ENCODE peak calls at places on chromosomes 2 and 18, in seven cellular contexts. One of them, this sample, is unnamed.

GRCh38 chr2:190628651-190629378 is 20.1 kb upstream of the NAB1 start:
- DNase-seq in K562: no peak
- DNase-seq in lower lobe of right lung: no peak
- DNase-seq in HCT116: no peak
- DNase-seq in iPS DF 6.9: no peak
- DNase-seq in adipocyte: no peak
- DNase-seq in A549: no peak
- DNase-seq in this sample: no peak

GRCh38 chr2:3222636-3223035 is 155.0 kb downstream of the EIPR1 start:
- DNase-seq in K562: no peak
- DNase-seq in A549: no peak
- DNase-seq in adipocyte: no peak
- DNase-seq in lower lobe of right lung: no peak
- DNase-seq in iPS DF 6.9: no peak
- DNase-seq in HCT116: no peak
- DNase-seq in this sample: no peak

GRCh38 chr2:231917280-231918088 is 8.7 kb downstream of the NPPC start:
- DNase-seq in K562: peak; percentile 37
- DNase-seq in adipocyte: no peak
- DNase-seq in lower lobe of right lung: peak; percentile 20
- DNase-seq in iPS DF 6.9: no peak
- DNase-seq in HCT116: no peak
- DNase-seq in A549: no peak
- DNase-seq in this sample: peak; percentile 71

GRCh38 chr2:225112362-225113111 is 70.3 kb upstream of the DOCK10 start:
- DNase-seq in lower lobe of right lung: peak; percentile 60
- DNase-seq in HCT116: no peak
- DNase-seq in adipocyte: no peak
- DNase-seq in K562: no peak
- DNase-seq in A549: no peak
- DNase-seq in iPS DF 6.9: no peak
- DNase-seq in this sample: peak; percentile 61

GRCh38 chr18:60067426-60068210 is 167.8 kb downstream of the PMAIP1 start:
- DNase-seq in HCT116: no peak
- DNase-seq in K562: no peak
- DNase-seq in lower lobe of right lung: no peak
- DNase-seq in adipocyte: no peak
- DNase-seq in iPS DF 6.9: no peak
- DNase-seq in A549: no peak
- DNase-seq in this sample: no peak

GRCh38 chr2:210003394-210003793 is 956 bp downstream of the RPE start:
- DNase-seq in iPS DF 6.9: no peak
- DNase-seq in K562: no peak
- DNase-seq in adipocyte: peak; percentile 56
- DNase-seq in HCT116: no peak
- DNase-seq in A549: no peak
- DNase-seq in lower lobe of right lung: no peak
- DNase-seq in this sample: no peak

GRCh38 chr2:85706604-85707296 is 12.6 kb downstream of the GNLY start:
- DNase-seq in iPS DF 6.9: no peak
- DNase-seq in A549: no peak
- DNase-seq in HCT116: no peak
- DNase-seq in adipocyte: no peak
- DNase-seq in K562: no peak
- DNase-seq in lower lobe of right lung: peak; percentile 85
- DNase-seq in this sample: no peak

GRCh38 chr2:67604360-67604759 is 207.2 kb downstream of the ETAA1 start:
- DNase-seq in adipocyte: no peak
- DNase-seq in lower lobe of right lung: no peak
- DNase-seq in K562: no peak
- DNase-seq in A549: no peak
- DNase-seq in HCT116: no peak
- DNase-seq in iPS DF 6.9: no peak
- DNase-seq in this sample: no peak

GRCh38 chr2:85604568-85605339 is 2.3 kb upstream of the TMEM150A start:
- DNase-seq in A549: no peak
- DNase-seq in HCT116: no peak
- DNase-seq in adipocyte: peak; percentile 59
- DNase-seq in lower lobe of right lung: no peak
- DNase-seq in iPS DF 6.9: no peak
- DNase-seq in K562: no peak
- DNase-seq in this sample: no peak

GRCh38 chr2:777546-777945 is 100.3 kb upstream of the TMEM18 start:
- DNase-seq in K562: no peak
- DNase-seq in HCT116: no peak
- DNase-seq in iPS DF 6.9: no peak
- DNase-seq in A549: no peak
- DNase-seq in lower lobe of right lung: no peak
- DNase-seq in adipocyte: no peak
- DNase-seq in this sample: no peak

GRCh38 chr2:99507964-99508818 is 18.4 kb upstream of the REV1 start:
- DNase-seq in adipocyte: no peak
- DNase-seq in iPS DF 6.9: no peak
- DNase-seq in A549: no peak
- DNase-seq in HCT116: no peak
- DNase-seq in lower lobe of right lung: peak; percentile 53
- DNase-seq in K562: no peak
- DNase-seq in this sample: no peak

GRCh38 chr18:39627936-39628335 is 2062.3 kb upstream of the CELF4 start:
- DNase-seq in lower lobe of right lung: no peak
- DNase-seq in adipocyte: no peak
- DNase-seq in iPS DF 6.9: no peak
- DNase-seq in K562: no peak
- DNase-seq in A549: no peak
- DNase-seq in HCT116: no peak
- DNase-seq in this sample: no peak

GRCh38 chr2:38736035-38736320 is 15.2 kb downstream of the SRSF7 start:
- DNase-seq in K562: no peak
- DNase-seq in iPS DF 6.9: no peak
- DNase-seq in lower lobe of right lung: no peak
- DNase-seq in adipocyte: no peak
- DNase-seq in HCT116: no peak
- DNase-seq in A549: no peak
- DNase-seq in this sample: no peak

GRCh38 chr2:66478729-66479316 is 43.9 kb downstream of the MEIS1 start:
- DNase-seq in A549: no peak
- DNase-seq in lower lobe of right lung: no peak
- DNase-seq in HCT116: no peak
- DNase-seq in K562: no peak
- DNase-seq in adipocyte: no peak
- DNase-seq in iPS DF 6.9: no peak
- DNase-seq in this sample: no peak

GRCh38 chr18:79355433-79356335 is 40.0 kb upstream of the NFATC1 start:
- DNase-seq in A549: no peak
- DNase-seq in adipocyte: no peak
- DNase-seq in K562: no peak
- DNase-seq in HCT116: no peak
- DNase-seq in lower lobe of right lung: no peak
- DNase-seq in iPS DF 6.9: no peak
- DNase-seq in this sample: no peak

GRCh38 chr2:171788316-171788993 is 101.2 kb downstream of the DYNC1I2 start:
- DNase-seq in lower lobe of right lung: no peak
- DNase-seq in adipocyte: no peak
- DNase-seq in HCT116: no peak
- DNase-seq in iPS DF 6.9: no peak
- DNase-seq in K562: no peak
- DNase-seq in A549: no peak
- DNase-seq in this sample: no peak

GRCh38 chr2:70855679-70856078 is 20.1 kb upstream of the CD207 start:
- DNase-seq in HCT116: no peak
- DNase-seq in A549: no peak
- DNase-seq in adipocyte: peak; percentile 8
- DNase-seq in K562: no peak
- DNase-seq in iPS DF 6.9: no peak
- DNase-seq in lower lobe of right lung: no peak
- DNase-seq in this sample: no peak

GRCh38 chr18:57813245-57813644 is 10.1 kb upstream of the ATP8B1 start:
- DNase-seq in adipocyte: peak; percentile 64
- DNase-seq in lower lobe of right lung: no peak
- DNase-seq in iPS DF 6.9: no peak
- DNase-seq in K562: no peak
- DNase-seq in HCT116: peak; percentile 31
- DNase-seq in A549: peak; percentile 44
- DNase-seq in this sample: no peak

GRCh38 chr2:38933653-38934052 is 44.0 kb downstream of the ARHGEF33 start:
- DNase-seq in A549: no peak
- DNase-seq in iPS DF 6.9: no peak
- DNase-seq in HCT116: no peak
- DNase-seq in lower lobe of right lung: no peak
- DNase-seq in K562: no peak
- DNase-seq in adipocyte: peak; percentile 53
- DNase-seq in this sample: no peak

GRCh38 chr2:28161466-28161865 is 231.2 kb upstream of the FOSL2 start:
- DNase-seq in A549: no peak
- DNase-seq in lower lobe of right lung: no peak
- DNase-seq in K562: no peak
- DNase-seq in HCT116: no peak
- DNase-seq in iPS DF 6.9: no peak
- DNase-seq in adipocyte: peak; percentile 69
- DNase-seq in this sample: no peak

GRCh38 chr2:168428431-168428830 is 27.6 kb upstream of the CERS6 start:
- DNase-seq in A549: no peak
- DNase-seq in lower lobe of right lung: no peak
- DNase-seq in adipocyte: no peak
- DNase-seq in K562: no peak
- DNase-seq in iPS DF 6.9: no peak
- DNase-seq in HCT116: no peak
- DNase-seq in this sample: no peak

GRCh38 chr18:80105369-80106167 is 3.5 kb upstream of the ADNP2 start:
- DNase-seq in adipocyte: no peak
- DNase-seq in lower lobe of right lung: no peak
- DNase-seq in K562: no peak
- DNase-seq in HCT116: no peak
- DNase-seq in A549: no peak
- DNase-seq in iPS DF 6.9: no peak
- DNase-seq in this sample: no peak

GRCh38 chr2:237435844-237436590 is 22.1 kb upstream of the COL6A3 start:
- DNase-seq in A549: no peak
- DNase-seq in iPS DF 6.9: no peak
- DNase-seq in HCT116: no peak
- DNase-seq in adipocyte: peak; percentile 77
- DNase-seq in K562: no peak
- DNase-seq in lower lobe of right lung: no peak
- DNase-seq in this sample: peak; percentile 87

GRCh38 chr18:78900938-78901909 is 78.4 kb upstream of the SALL3 start:
- DNase-seq in iPS DF 6.9: no peak
- DNase-seq in A549: no peak
- DNase-seq in K562: no peak
- DNase-seq in HCT116: no peak
- DNase-seq in lower lobe of right lung: no peak
- DNase-seq in adipocyte: no peak
- DNase-seq in this sample: no peak

GRCh38 chr2:125227843-125228392 is 1202.8 kb downstream of the CNTNAP5 start:
- DNase-seq in lower lobe of right lung: no peak
- DNase-seq in iPS DF 6.9: no peak
- DNase-seq in HCT116: no peak
- DNase-seq in K562: no peak
- DNase-seq in adipocyte: no peak
- DNase-seq in A549: no peak
- DNase-seq in this sample: no peak

GRCh38 chr2:111661286-111661940 is 222.6 kb downstream of the ANAPC1 start:
- DNase-seq in adipocyte: no peak
- DNase-seq in K562: no peak
- DNase-seq in A549: no peak
- DNase-seq in iPS DF 6.9: no peak
- DNase-seq in lower lobe of right lung: no peak
- DNase-seq in HCT116: no peak
- DNase-seq in this sample: no peak
- H3K4me1 ChIP-seq in adipocyte: peaks cover 31% of the 10 kb centered on the region
- H3K4me1 ChIP-seq in K562: peaks cover 25% of the 10 kb centered on the region
- H3K4me1 ChIP-seq in A549: peaks cover 34% of the 10 kb centered on the region
- H3K4me1 ChIP-seq in iPS DF 6.9: peaks cover 5% of the 10 kb centered on the region
- H3K4me1 ChIP-seq in lower lobe of right lung: peaks cover 39% of the 10 kb centered on the region
- H3K4me1 ChIP-seq in HCT116: peaks cover 12% of the 10 kb centered on the region
- H3K4me1 ChIP-seq in this sample: no peaks in the 10 kb centered on the region

GRCh38 chr2:105755895-105756294 is 11.2 kb downstream of the NCK2 start:
- DNase-seq in A549: no peak
- DNase-seq in HCT116: no peak
- DNase-seq in K562: no peak
- DNase-seq in adipocyte: no peak
- DNase-seq in iPS DF 6.9: no peak
- DNase-seq in lower lobe of right lung: no peak
- DNase-seq in this sample: no peak

GRCh38 chr2:105754999-105755398 is 10.3 kb downstream of the NCK2 start:
- DNase-seq in iPS DF 6.9: no peak
- DNase-seq in K562: no peak
- DNase-seq in HCT116: no peak
- DNase-seq in adipocyte: no peak
- DNase-seq in A549: no peak
- DNase-seq in lower lobe of right lung: no peak
- DNase-seq in this sample: no peak

GRCh38 chr2:105756435-105756834 is 11.7 kb downstream of the NCK2 start:
- DNase-seq in HCT116: no peak
- DNase-seq in adipocyte: no peak
- DNase-seq in lower lobe of right lung: no peak
- DNase-seq in iPS DF 6.9: no peak
- DNase-seq in K562: no peak
- DNase-seq in A549: no peak
- DNase-seq in this sample: no peak

GRCh38 chr2:105760191-105760590 is 15.5 kb downstream of the NCK2 start:
- DNase-seq in HCT116: no peak
- DNase-seq in K562: no peak
- DNase-seq in lower lobe of right lung: no peak
- DNase-seq in iPS DF 6.9: no peak
- DNase-seq in adipocyte: no peak
- DNase-seq in A549: no peak
- DNase-seq in this sample: no peak

GRCh38 chr2:105757361-105757933 is 12.7 kb downstream of the NCK2 start:
- DNase-seq in iPS DF 6.9: no peak
- DNase-seq in K562: no peak
- DNase-seq in lower lobe of right lung: no peak
- DNase-seq in HCT116: no peak
- DNase-seq in adipocyte: no peak
- DNase-seq in A549: no peak
- DNase-seq in this sample: no peak
- H3K4me1 ChIP-seq in iPS DF 6.9: peaks cover 9% of the 10 kb centered on the region
- H3K4me1 ChIP-seq in K562: no peaks in the 10 kb centered on the region
- H3K4me1 ChIP-seq in lower lobe of right lung: peaks cover 23% of the 10 kb centered on the region
- H3K4me1 ChIP-seq in HCT116: no peaks in the 10 kb centered on the region
- H3K4me1 ChIP-seq in adipocyte: no peaks in the 10 kb centered on the region
- H3K4me1 ChIP-seq in A549: no peaks in the 10 kb centered on the region
- H3K4me1 ChIP-seq in this sample: no peaks in the 10 kb centered on the region

GRCh38 chr2:36449943-36450392 is 94.4 kb downstream of the CRIM1 start:
- DNase-seq in adipocyte: no peak
- DNase-seq in A549: no peak
- DNase-seq in K562: no peak
- DNase-seq in lower lobe of right lung: no peak
- DNase-seq in HCT116: no peak
- DNase-seq in iPS DF 6.9: no peak
- DNase-seq in this sample: no peak
- H3K4me1 ChIP-seq in adipocyte: peaks cover 55% of the 10 kb centered on the region
- H3K4me1 ChIP-seq in A549: peaks cover 98% of the 10 kb centered on the region
- H3K4me1 ChIP-seq in K562: peaks cover 33% of the 10 kb centered on the region
- H3K4me1 ChIP-seq in lower lobe of right lung: peaks cover 30% of the 10 kb centered on the region
- H3K4me1 ChIP-seq in HCT116: no peaks in the 10 kb centered on the region
- H3K4me1 ChIP-seq in iPS DF 6.9: no peaks in the 10 kb centered on the region
- H3K4me1 ChIP-seq in this sample: peaks cover 12% of the 10 kb centered on the region

GRCh38 chr18:12995424-12995823 is 4.3 kb downstream of the CEP192 start:
- DNase-seq in K562: no peak
- DNase-seq in adipocyte: no peak
- DNase-seq in HCT116: no peak
- DNase-seq in iPS DF 6.9: no peak
- DNase-seq in A549: no peak
- DNase-seq in lower lobe of right lung: no peak
- DNase-seq in this sample: no peak
- H3K4me1 ChIP-seq in K562: peaks cover 31% of the 10 kb centered on the region
- H3K4me1 ChIP-seq in adipocyte: peaks cover 15% of the 10 kb centered on the region
- H3K4me1 ChIP-seq in HCT116: peaks cover 7% of the 10 kb centered on the region
- H3K4me1 ChIP-seq in iPS DF 6.9: no peaks in the 10 kb centered on the region
- H3K4me1 ChIP-seq in A549: peaks cover 10% of the 10 kb centered on the region
- H3K4me1 ChIP-seq in lower lobe of right lung: peaks cover 16% of the 10 kb centered on the region
- H3K4me1 ChIP-seq in this sample: no peaks in the 10 kb centered on the region